ENCODE peak calls at places on chromosomes 5 and 9, in seven cellular contexts. C is IMR-90, U is H9, R is mesenchymal stem cell, D is neuronal stem cell, O is H1, Q is trophoblast cell. F is an unnamed sample.

GRCh38 chr5:111928501-111928900 is 171.5 kb upstream of the NREP start:
- DNase-seq in C (no peak), R (no peak), U (no peak), Q (no peak), O (no peak), D (no peak), F (no peak)

GRCh38 chr5:154465169-154465568 is 12.9 kb downstream of the HAND1 start:
- DNase-seq in O (no peak), D (no peak), Q (peak), C (peak), R (peak), U (no peak), F (no peak)

GRCh38 chr5:40191041-40191550 is 488.6 kb upstream of the PTGER4 start:
- DNase-seq in C (no peak), Q (no peak), R (peak), U (no peak), O (no peak), D (no peak), F (no peak)

GRCh38 chr5:77629553-77630245 is 8.8 kb downstream of the OTP start:
- DNase-seq in D (no peak), O (peak), U (peak), R (no peak), Q (no peak), C (no peak), F (no peak)

GRCh38 chr9:136568288-136569081 is 22.6 kb upstream of the NOTCH1 start:
- DNase-seq in D (no peak), Q (no peak), R (no peak), C (no peak), U (no peak), O (no peak), F (peak)

GRCh38 chr5:119795768-119796167 is 166.4 kb downstream of the FAM170A start:
- DNase-seq in C (no peak), U (no peak), D (no peak), R (peak), Q (no peak), O (no peak), F (no peak)

GRCh38 chr5:138349842-138350635 is 2.4 kb upstream of the KDM3B start:
- DNase-seq in C (peak), R (no peak), O (no peak), Q (no peak), D (no peak), U (no peak), F (no peak)

GRCh38 chr5:149822310-149822709 is 92.2 kb downstream of the PPARGC1B start:
- DNase-seq in O (no peak), R (no peak), U (no peak), D (no peak), Q (no peak), C (no peak), F (no peak)

GRCh38 chr9:108478871-108479332 is 376.9 kb downstream of the ACTL7B start:
- DNase-seq in Q (no peak), C (peak), O (no peak), D (no peak), R (peak), U (no peak), F (no peak)

GRCh38 chr5:59275537-59276276 is 617.8 kb downstream of the PDE4D start:
- DNase-seq in C (peak), R (peak), U (peak), Q (peak), D (peak), O (no peak), F (peak)

GRCh38 chr5:172348084-172348483 is 64.5 kb upstream of the UBTD2 start:
- DNase-seq in C (no peak), D (no peak), Q (peak), U (no peak), R (no peak), O (no peak), F (no peak)

GRCh38 chr9:136975624-136976023 is 1.7 kb upstream of the PTGDS start:
- DNase-seq in R (no peak), U (peak), D (no peak), C (no peak), Q (no peak), O (peak), F (peak)

GRCh38 chr5:111401906-111402305 is 110.4 kb downstream of the STARD4 start:
- DNase-seq in O (no peak), D (no peak), U (no peak), Q (no peak), C (no peak), R (no peak), F (no peak)

GRCh38 chr5:122311888-122312669 is at the start of gene SNCAIP:
- DNase-seq in C (peak), O (peak), U (peak), Q (peak), R (peak), D (peak), F (peak)

GRCh38 chr5:177427919-177428573 is 1.6 kb downstream of the GRK6 start:
- DNase-seq in O (no peak), C (no peak), R (no peak), U (no peak), D (no peak), Q (no peak), F (no peak)

GRCh38 chr9:3479516-3480352 is 46.1 kb downstream of the RFX3 start:
- DNase-seq in C (no peak), U (no peak), D (no peak), O (no peak), Q (no peak), R (no peak), F (peak)

GRCh38 chr5:73387630-73388370 is 60.8 kb downstream of the FOXD1 start:
- DNase-seq in C (peak), R (peak), D (no peak), Q (no peak), O (no peak), U (no peak), F (no peak)

GRCh38 chr9:138074516-138074915 is 196.9 kb downstream of the CACNA1B start:
- DNase-seq in Q (no peak), U (no peak), R (no peak), C (no peak), D (no peak), O (peak), F (no peak)

GRCh38 chr5:39185761-39186160 is 33.6 kb downstream of the FYB1 start:
- DNase-seq in Q (no peak), R (no peak), D (no peak), U (no peak), C (no peak), O (no peak), F (no peak)

GRCh38 chr5:92641031-92641962 is 939.7 kb downstream of the NR2F1-AS1 start:
- DNase-seq in Q (no peak), O (no peak), D (no peak), U (no peak), R (peak), C (peak), F (no peak)

GRCh38 chr5:87122171-87122977 is 145.3 kb upstream of the RASA1 start:
- DNase-seq in O (no peak), C (no peak), D (no peak), R (peak), Q (no peak), U (no peak), F (no peak)

GRCh38 chr9:107137495-107138202 is 145.4 kb upstream of the RAD23B start:
- DNase-seq in Q (no peak), R (peak), D (no peak), U (no peak), O (no peak), C (peak), F (peak)

GRCh38 chr5:160197341-160198147 is 31.8 kb upstream of the FABP6 start:
- DNase-seq in R (peak), Q (no peak), C (peak), D (no peak), U (peak), O (peak), F (peak)

GRCh38 chr9:136092741-136093140 is 2.3 kb downstream of the NACC2 start:
- DNase-seq in O (no peak), D (no peak), C (no peak), U (no peak), R (no peak), Q (no peak), F (no peak)

GRCh38 chr5:13987843-13988464 is 43.5 kb upstream of the DNAH5 start:
- DNase-seq in Q (peak), D (peak), R (peak), O (peak), U (peak), C (peak), F (peak)

GRCh38 chr5:157710887-157711286 is 20.3 kb upstream of the THG1L start:
- DNase-seq in Q (peak), D (no peak), R (no peak), U (no peak), O (no peak), C (peak), F (no peak)

GRCh38 chr9:130042931-130043653 is at the start of gene FNBP1:
- DNase-seq in C (peak), D (peak), O (peak), R (peak), U (peak), Q (peak), F (peak)

GRCh38 chr5:172944741-172945140 is 14.5 kb upstream of the RPL26L1 start:
- DNase-seq in U (no peak), D (no peak), O (no peak), R (no peak), C (peak), Q (no peak), F (no peak)

GRCh38 chr9:36064448-36065037 is 27.8 kb downstream of the RECK start:
- DNase-seq in Q (no peak), R (no peak), D (no peak), U (no peak), O (no peak), C (peak), F (peak)

GRCh38 chr9:137167752-137168574 is 1.9 kb downstream of the LRRC26 start:
- DNase-seq in C (no peak), O (peak), D (peak), U (peak), Q (no peak), R (no peak), F (no peak)

DNA sequence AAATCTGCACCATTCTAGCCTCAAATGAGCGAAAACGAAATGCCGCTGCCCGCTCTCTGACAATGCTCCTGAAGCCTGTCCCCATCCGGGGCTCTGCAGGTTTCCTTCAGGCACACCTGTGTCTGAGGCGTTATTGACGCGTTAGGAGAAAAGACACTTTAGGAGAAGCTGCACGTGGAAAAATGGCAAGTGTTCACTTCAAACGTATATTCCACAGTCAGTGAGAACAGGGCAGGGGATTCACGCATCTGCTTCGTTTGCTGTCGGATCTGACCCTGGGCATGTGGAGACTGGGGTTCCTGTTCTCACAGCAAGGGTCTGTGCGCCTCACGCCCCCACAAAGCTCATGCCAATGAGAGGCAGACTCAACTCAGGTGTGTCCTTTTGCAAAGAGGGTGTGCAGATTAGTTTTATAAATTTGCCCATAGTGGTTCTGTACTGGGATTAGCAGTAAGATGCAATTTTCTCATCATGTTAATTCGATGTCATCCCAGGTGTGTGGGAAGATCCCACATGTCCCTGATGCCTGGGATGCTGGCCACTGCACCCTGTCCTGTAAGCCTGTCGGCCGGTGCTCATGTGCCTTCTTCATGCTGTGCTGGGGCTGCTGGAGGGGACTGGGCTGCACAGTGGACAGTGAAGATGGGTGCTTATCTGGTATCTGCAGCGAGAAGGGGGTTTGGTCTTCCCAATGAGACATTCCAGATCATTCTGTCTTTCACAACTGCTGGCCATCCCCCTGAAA is 11.2 kb upstream of the TBC1D9B start:
- DNase-seq in Q (no peak), O (no peak), D (no peak), C (no peak), U (no peak), R (no peak), F (no peak)
- H2BK5ac ChIP-seq in Q (no peak), O (no peak), D (peak), C (no peak), U (no peak), R (no peak), F (no peak)

DNA sequence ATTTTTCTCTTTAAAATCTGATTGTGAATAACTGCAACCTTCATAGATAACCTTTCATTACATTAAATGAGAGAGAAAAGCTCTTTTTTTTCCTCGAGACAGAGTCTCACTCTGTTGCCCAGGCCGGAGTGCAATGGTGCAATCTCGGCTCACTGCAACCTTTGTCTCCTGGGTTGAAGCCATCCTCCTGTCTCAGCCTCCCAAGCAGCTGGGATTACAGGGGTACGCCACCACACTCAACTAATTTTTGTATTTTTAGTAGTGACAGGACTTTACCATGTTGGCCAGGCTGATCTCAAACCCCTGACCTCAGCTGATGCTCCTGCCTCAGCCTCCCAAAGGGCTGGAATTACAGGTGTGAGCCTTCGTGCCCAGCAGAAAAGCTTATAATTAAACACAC is 69.9 kb upstream of the ERBIN start:
- DNase-seq in O (no peak), D (no peak), Q (no peak), R (no peak), C (no peak), U (no peak), F (no peak)
- H2BK5ac ChIP-seq in O (no peak), D (no peak), Q (no peak), R (no peak), C (peak), U (no peak), F (no peak)

GRCh38 chr9:134626141-134626423 is 15.5 kb upstream of the COL5A1 start:
- DNase-seq in C (no peak), Q (no peak), O (no peak), D (no peak), U (peak), R (no peak), F (no peak)
- H2BK5ac ChIP-seq in C (peak), Q (peak), O (no peak), D (no peak), U (no peak), R (no peak), F (peak)

DNA sequence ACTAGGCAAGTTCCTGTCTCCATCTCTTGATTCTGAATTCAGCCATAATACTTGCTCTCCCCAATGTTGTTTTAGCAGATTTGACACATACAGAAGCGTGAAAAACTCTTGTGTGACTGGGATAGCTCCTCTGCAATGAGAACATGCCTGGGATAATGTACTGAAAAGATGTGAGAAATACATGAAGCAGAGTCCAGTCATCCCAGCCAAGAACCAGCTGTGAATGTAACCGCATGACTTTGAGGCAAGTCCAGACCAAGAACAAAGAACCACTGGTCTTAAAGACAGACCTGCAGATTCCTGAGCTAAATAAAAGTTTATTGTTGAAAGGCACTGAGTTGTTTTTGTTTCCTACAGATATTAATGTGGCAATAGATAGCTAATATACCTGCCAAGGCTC is 135.0 kb downstream of the NMUR2 start:
- DNase-seq in Q (no peak), C (no peak), D (no peak), R (no peak), U (no peak), O (no peak), F (no peak)
- H2BK5ac ChIP-seq in Q (no peak), C (no peak), D (no peak), R (no peak), U (no peak), O (no peak), F (no peak)

DNA sequence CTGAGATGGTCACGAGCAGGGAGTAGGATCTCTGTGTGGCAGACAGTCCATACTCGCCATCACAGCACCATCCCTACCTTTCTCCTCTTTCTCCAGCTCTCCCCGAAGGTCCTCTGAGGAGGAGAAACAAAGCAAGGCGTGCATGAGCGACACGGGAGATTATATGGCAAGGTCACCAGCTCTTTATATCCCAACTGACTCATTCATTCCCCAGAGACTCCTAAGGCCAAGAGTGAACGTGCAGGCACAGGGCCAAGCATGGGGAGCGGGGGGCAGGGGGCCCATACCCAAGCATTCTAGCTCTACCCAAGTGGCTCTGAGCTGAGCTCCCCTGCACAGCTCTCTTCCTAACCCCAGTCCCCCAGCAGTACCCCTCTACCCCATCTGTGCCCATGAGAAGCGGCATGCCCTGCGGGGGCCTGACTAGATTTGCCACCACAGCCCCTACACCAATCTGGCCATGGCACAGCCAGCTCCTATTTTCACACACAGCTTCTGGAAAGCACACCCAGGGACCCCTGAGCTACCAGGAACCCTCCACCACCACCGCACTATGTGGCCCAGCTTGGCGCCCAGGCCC is 6.8 kb downstream of the TRIM7 start:
- DNase-seq in D (no peak), U (no peak), C (no peak), R (no peak), Q (no peak), O (no peak), F (no peak)
- H2BK5ac ChIP-seq in D (no peak), U (no peak), C (no peak), R (no peak), Q (no peak), O (peak), F (no peak)

F was measured in mesendoderm.